ENCODE peak calls at places on chromosome 20, in five cellular contexts. E is H1, C is K562, H is HepG2, Z is GM12878. K is an unnamed sample.
A peak's percentile ranks its signal among the peaks of the same experiment; 100 is the strongest.

GRCh38 chr20:22465622-22466446 is 118.5 kb downstream of the FOXA2 start:
- DNase-seq in C (no peak), H (peak; percentile 48), E (no peak), Z (no peak), K (no peak)

GRCh38 chr20:59006167-59006863 is 739 bp downstream of the CTSZ start:
- DNase-seq in Z (no peak), E (no peak), H (no peak), C (no peak), K (no peak)

GRCh38 chr20:25145131-25145530 is 50.4 kb upstream of the ENTPD6 start:
- DNase-seq in E (no peak), H (no peak), C (no peak), Z (no peak), K (no peak)

GRCh38 chr20:44231713-44232468 is 15.2 kb upstream of the GDAP1L1 start:
- DNase-seq in C (no peak), H (peak; percentile 49), Z (no peak), E (no peak), K (no peak)

GRCh38 chr20:33894798-33895197 is 83.7 kb downstream of the CHMP4B start:
- DNase-seq in H (no peak), Z (no peak), E (no peak), C (no peak), K (no peak)

GRCh38 chr20:50876816-50877215 is 54.4 kb downstream of the ADNP start:
- DNase-seq in C (no peak), E (no peak), H (no peak), Z (no peak), K (no peak)

GRCh38 chr20:2385026-2385425 is 4.3 kb downstream of the TGM6 start:
- DNase-seq in C (no peak), Z (no peak), E (no peak), H (no peak), K (no peak)

GRCh38 chr20:22728146-22728745 is 143.9 kb upstream of the FOXA2 start:
- DNase-seq in E (no peak), H (no peak), Z (no peak), C (no peak), K (no peak)

GRCh38 chr20:19185083-19185482 is 27.4 kb upstream of the SLC24A3 start:
- DNase-seq in Z (no peak), H (no peak), E (no peak), C (no peak), K (no peak)

DNA sequence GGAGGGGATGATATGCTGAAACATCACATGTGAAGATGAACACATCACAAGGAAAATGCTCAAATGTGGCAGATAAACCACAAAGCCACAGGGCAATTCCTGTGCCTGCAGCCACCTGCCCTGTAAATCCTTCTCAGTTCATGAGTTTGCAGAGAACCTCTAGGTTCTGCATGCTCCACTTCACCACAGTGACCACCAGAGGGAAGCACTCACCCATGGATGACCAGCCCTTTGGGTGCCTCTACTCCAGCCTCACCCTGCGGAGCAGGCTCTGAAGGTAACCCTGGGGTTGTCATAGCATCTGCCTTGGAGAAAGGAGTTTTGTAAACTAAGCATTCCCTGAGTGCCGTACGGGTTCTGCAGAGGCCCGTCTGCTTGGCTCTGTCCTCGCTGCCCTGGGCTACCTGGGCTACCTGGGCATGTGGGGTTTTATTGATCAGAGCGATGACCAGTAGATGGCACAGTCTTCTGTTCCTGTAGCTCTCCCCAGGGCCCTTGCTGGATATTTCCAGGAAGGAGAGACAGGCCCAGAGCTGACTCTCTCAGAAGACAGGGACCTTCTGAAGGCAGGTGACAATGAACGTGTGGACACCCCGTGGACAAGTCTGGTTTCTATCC is 31.7 kb upstream of the CST1 start:
- DNase-seq in H (no peak), Z (no peak), C (peak; percentile 33), E (peak; percentile 83), K (no peak)
- TF ChIP-seq ATF3 in H (no peak), Z (no peak), C (no peak), E (no peak), K (no peak)

GRCh38 chr20:40715491-40715890 is 26.5 kb upstream of the MAFB start:
- DNase-seq in E (no peak), H (no peak), C (no peak), Z (no peak), K (no peak)
- TF ChIP-seq EZH2 in E (no peak), H (no peak), C (no peak), Z (no peak), K (no peak)

GRCh38 chr20:47689726-47690125 is 95.6 kb downstream of the SULF2 start:
- DNase-seq in E (no peak), C (no peak), Z (no peak), H (no peak), K (no peak)

GRCh38 chr20:47687095-47687987 is 97.9 kb downstream of the SULF2 start:
- DNase-seq in Z (no peak), H (no peak), E (no peak), C (no peak), K (no peak)

GRCh38 chr20:47694021-47694818 is 91.1 kb downstream of the SULF2 start:
- DNase-seq in E (no peak), H (no peak), C (no peak), Z (no peak), K (no peak)

GRCh38 chr20:47688385-47689381 is 96.6 kb downstream of the SULF2 start:
- DNase-seq in C (no peak), E (no peak), Z (no peak), H (no peak), K (no peak)

DNA sequence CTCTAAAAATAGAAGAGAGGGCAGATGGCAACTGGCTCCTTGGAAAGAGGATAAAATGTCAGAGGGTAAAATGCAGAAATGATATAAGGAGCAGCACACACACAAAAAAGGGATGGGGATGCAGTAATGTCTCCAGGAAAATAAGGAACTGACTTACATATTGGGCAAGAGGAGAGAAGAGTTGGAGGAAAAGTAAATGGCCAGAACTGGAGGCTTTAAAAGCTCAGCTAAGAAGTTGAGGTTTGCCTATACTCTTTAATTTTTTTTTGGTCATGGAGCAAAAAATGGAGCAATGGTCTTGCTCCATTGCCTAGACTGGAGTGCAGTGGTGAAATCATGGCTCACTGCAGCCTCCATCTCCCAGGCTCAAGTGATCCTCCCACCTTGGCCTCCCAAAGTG is 93.6 kb downstream of the SULF2 start:
- DNase-seq in E (no peak), H (no peak), Z (no peak), C (no peak), K (no peak)
- TF ChIP-seq ATF3 in E (no peak), H (no peak), Z (no peak), C (no peak), K (no peak)

GRCh38 chr20:62970307-62971210 is 18.1 kb downstream of the SLC17A9 start:
- DNase-seq in H (no peak), C (no peak), E (no peak), Z (no peak), K (no peak)

GRCh38 chr20:62973033-62973745 is 20.7 kb downstream of the SLC17A9 start:
- DNase-seq in H (no peak), C (no peak), E (no peak), Z (no peak), K (no peak)

GRCh38 chr20:62971211-62971949 is 18.9 kb downstream of the SLC17A9 start:
- DNase-seq in C (no peak), E (no peak), Z (no peak), H (no peak), K (no peak)

GRCh38 chr20:62969939-62970306 is 17.4 kb downstream of the SLC17A9 start:
- DNase-seq in H (peak; percentile 54), E (no peak), C (no peak), Z (no peak), K (no peak)

DNA sequence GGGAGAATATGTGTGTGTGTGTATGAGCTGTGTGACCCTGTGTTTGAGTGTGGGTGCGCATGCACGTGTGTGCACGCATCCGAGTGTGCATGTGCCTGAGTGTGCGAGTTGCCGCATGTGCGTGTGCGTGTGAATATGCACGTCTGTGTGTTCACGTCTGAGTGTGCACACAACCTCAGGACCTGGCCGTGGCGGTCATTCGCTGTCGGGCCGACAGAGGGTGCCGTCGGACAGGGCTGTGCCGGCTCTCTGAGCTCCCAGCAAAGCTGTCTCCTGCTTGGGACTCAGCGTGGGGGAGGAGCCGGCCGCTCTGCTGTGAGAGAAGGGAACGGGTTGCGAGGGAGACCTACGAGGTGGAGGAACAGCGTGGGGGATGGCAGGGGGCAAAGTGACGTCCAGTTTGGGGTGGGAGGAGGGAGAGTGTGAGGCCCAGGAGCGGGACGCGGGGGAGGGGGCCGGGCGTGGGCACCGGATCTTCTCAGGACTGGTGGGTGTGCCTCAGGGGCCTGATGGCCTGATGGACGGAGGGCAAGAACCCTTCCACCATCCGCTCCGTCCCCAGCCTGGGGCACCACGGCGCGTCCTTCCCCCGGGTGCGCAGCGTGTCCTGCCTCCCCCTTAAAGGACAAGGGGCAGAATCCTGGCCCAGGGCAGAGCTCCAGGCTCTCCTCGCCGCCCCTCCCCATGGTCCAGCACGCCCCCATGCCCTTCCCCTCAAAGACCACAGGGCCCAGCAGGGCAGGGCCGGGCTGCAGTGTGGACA is 19.9 kb downstream of the SLC17A9 start:
- DNase-seq in Z (peak; percentile 49), H (peak; percentile 79), C (peak; percentile 89), E (peak; percentile 97), K (peak; percentile 63)
- TF ChIP-seq EZH2 in Z (no peak), H (no peak), C (no peak), E (peak; percentile 31), K (no peak)

GRCh38 chr20:62989201-62989601 is 17.6 kb downstream of the BHLHE23 start:
- DNase-seq in H (no peak), E (no peak), C (no peak), Z (no peak), K (no peak)
- TF ChIP-seq ATF3 in H (no peak), E (no peak), C (no peak), Z (no peak), K (no peak)